ENCODE peak calls at places on chromosome 22, in ten cellular contexts. Z is endodermal cell, C is fibroblast of lung, X is Peyer's patch, Y is body of pancreas, U is GM23338, P is ovary, G is transverse colon, N is mucosa of descending colon, J is left ventricle myocardium inferior. F is an unnamed sample. For H3K36me3, the result is how much of the 10 kb centered on the place peaks cover.

GRCh38 chr22:44261861-44262595 is 50.7 kb downstream of the SHISAL1 start:
- DNase-seq in P (peak), N (no peak), J (peak), G (no peak), Y (no peak), X (no peak), C (peak), U (no peak), Z (peak), F (no peak)

GRCh38 chr22:25169278-25170031 is 30.2 kb upstream of the CRYBB3 start:
- DNase-seq in N (no peak), U (no peak), C (no peak), P (no peak), J (no peak), Y (no peak), Z (no peak), X (no peak), G (no peak), F (no peak)

GRCh38 chr22:50546326-50547230 is 879 bp downstream of the KLHDC7B start:
- DNase-seq in J (no peak), G (no peak), P (no peak), Y (no peak), Z (peak), C (no peak), N (no peak), U (no peak), X (no peak), F (no peak)

GRCh38 chr22:35072939-35073338 is 7.0 kb downstream of the ISX start:
- DNase-seq in J (no peak), U (no peak), N (no peak), Y (no peak), G (no peak), Z (no peak), P (no peak), X (no peak), C (peak), F (no peak)

GRCh38 chr22:40703174-40703573 is 23.9 kb downstream of the MCHR1 start:
- DNase-seq in J (no peak), X (no peak), U (no peak), Y (no peak), C (no peak), G (no peak), P (no peak), N (no peak), Z (no peak), F (no peak)

GRCh38 chr22:23626286-23626975 is 5.7 kb downstream of the DRICH1 start:
- DNase-seq in U (no peak), X (no peak), J (no peak), C (no peak), Z (no peak), Y (no peak), N (no peak), G (no peak), P (no peak), F (no peak)

GRCh38 chr22:26197427-26197826 is 28.2 kb downstream of the SEZ6L start:
- DNase-seq in U (no peak), Z (no peak), N (no peak), J (no peak), P (no peak), G (no peak), Y (no peak), C (no peak), X (no peak), F (no peak)

GRCh38 chr22:50180727-50181521 is 4.8 kb upstream of the TRABD start:
- DNase-seq in Y (peak), N (no peak), X (no peak), C (no peak), G (no peak), U (no peak), P (peak), J (no peak), Z (no peak), F (peak)

GRCh38 chr22:31800065-31800464 is 46.2 kb downstream of the DEPDC5 start:
- DNase-seq in C (peak), P (no peak), Z (no peak), J (no peak), U (peak), Y (no peak), X (no peak), N (no peak), G (no peak), F (no peak)

GRCh38 chr22:49400866-49401598 is 426.6 kb downstream of the BRD1 start:
- DNase-seq in Z (peak), G (no peak), J (no peak), N (no peak), U (no peak), P (no peak), C (no peak), Y (no peak), X (peak), F (no peak)

GRCh38 chr22:41745968-41746367 is 46.7 kb downstream of the MEI1 start:
- DNase-seq in N (no peak), Y (no peak), P (no peak), C (no peak), G (no peak), J (no peak), X (no peak), U (no peak), Z (no peak), F (no peak)

GRCh38 chr22:35637943-35638342 is 10.3 kb upstream of the APOL6 start:
- DNase-seq in C (no peak), N (no peak), Y (no peak), P (no peak), U (no peak), G (no peak), J (no peak), Z (no peak), X (no peak), F (no peak)

GRCh38 chr22:24583972-24584790 is 8.7 kb downstream of the LRRC75B start:
- DNase-seq in Z (peak), G (no peak), C (no peak), Y (no peak), J (no peak), U (peak), X (no peak), N (no peak), P (no peak), F (peak)

GRCh38 chr22:29977107-29977506 is 94.1 kb downstream of the MTMR3 start:
- DNase-seq in N (no peak), U (no peak), G (no peak), J (no peak), X (no peak), P (no peak), Y (no peak), C (no peak), Z (no peak), F (no peak)

GRCh38 chr22:38878001-38878400 is 6.0 kb upstream of the CBX6 start:
- DNase-seq in N (no peak), P (no peak), X (no peak), Z (no peak), C (no peak), J (no peak), U (no peak), G (no peak), Y (no peak), F (no peak)

GRCh38 chr22:38172489-38173155 is 9.0 kb downstream of the PLA2G6 start:
- DNase-seq in C (peak), G (peak), X (no peak), J (peak), U (no peak), Y (peak), P (peak), Z (no peak), N (peak), F (no peak)

GRCh38 chr22:48694296-48694883 is 1133.3 kb downstream of the BRD1 start:
- DNase-seq in G (no peak), U (no peak), N (no peak), C (no peak), P (no peak), Z (no peak), J (no peak), X (no peak), Y (no peak), F (peak)

GRCh38 chr22:20111689-20112622 is 3.9 kb upstream of the RANBP1 start:
- DNase-seq in J (peak), Z (no peak), C (no peak), G (no peak), X (no peak), N (no peak), P (peak), U (no peak), Y (no peak), F (peak)

GRCh38 chr22:33299245-33299956 is 241.2 kb upstream of the SYN3 start:
- DNase-seq in Y (no peak), X (peak), U (no peak), G (no peak), J (no peak), Z (no peak), P (no peak), N (peak), C (no peak), F (no peak)

GRCh38 chr22:25869771-25870170 is 127.8 kb downstream of the MYO18B start:
- DNase-seq in Z (no peak), Y (no peak), C (no peak), N (no peak), P (no peak), G (no peak), X (no peak), J (no peak), U (no peak), F (no peak)

GRCh38 chr22:23075050-23075449 is 4.7 kb downstream of the GNAZ start:
- DNase-seq in Z (no peak), G (no peak), C (no peak), J (peak), P (peak), Y (no peak), X (no peak), U (no peak), N (no peak), F (no peak)

GRCh38 chr22:17501679-17502285 is 61.5 kb upstream of the SLC25A18 start:
- DNase-seq in X (no peak), U (peak), Z (peak), J (no peak), G (peak), P (no peak), Y (peak), C (peak), N (peak), F (no peak)

GRCh38 chr22:44245438-44245837 is 64.7 kb downstream of the PARVG start:
- DNase-seq in X (no peak), U (no peak), J (peak), Z (peak), Y (no peak), N (no peak), C (no peak), G (no peak), P (no peak), F (no peak)

GRCh38 chr22:30574095-30574981 is at the start of gene GAL3ST1:
- DNase-seq in C (no peak), P (no peak), J (no peak), X (no peak), N (peak), G (peak), Y (peak), U (peak), Z (peak), F (no peak)

GRCh38 chr22:32416556-32417085 is 4.6 kb upstream of the RTCB start:
- DNase-seq in G (no peak), Z (no peak), Y (no peak), N (no peak), J (no peak), X (no peak), P (no peak), U (no peak), C (no peak), F (no peak)

GRCh38 chr22:26565181-26565580 is 24.8 kb downstream of the TPST2 start:
- DNase-seq in C (no peak), J (no peak), X (no peak), P (no peak), N (no peak), Y (peak), U (no peak), G (no peak), Z (peak), F (no peak)

GRCh38 chr22:28980326-28980725 is 81.3 kb downstream of the C22orf31 start:
- DNase-seq in P (no peak), G (no peak), U (no peak), Z (no peak), C (no peak), N (no peak), X (no peak), J (no peak), Y (no peak), F (no peak)

GRCh38 chr22:44042822-44043221 is 18.7 kb downstream of the PARVB start:
- DNase-seq in Y (no peak), X (no peak), P (no peak), Z (no peak), J (no peak), G (no peak), U (no peak), C (peak), N (no peak), F (no peak)

GRCh38 chr22:36904260-36904659 is 9.2 kb upstream of the CSF2RB start:
- DNase-seq in G (no peak), Z (no peak), P (no peak), C (no peak), Y (no peak), J (no peak), X (no peak), U (no peak), N (no peak), F (no peak)
- TF ChIP-seq CTCF in G (no peak), Z (peak), P (no peak), C (no peak), Y (no peak), J (no peak), X (no peak), U (peak), N (no peak), F (no peak)

DNA sequence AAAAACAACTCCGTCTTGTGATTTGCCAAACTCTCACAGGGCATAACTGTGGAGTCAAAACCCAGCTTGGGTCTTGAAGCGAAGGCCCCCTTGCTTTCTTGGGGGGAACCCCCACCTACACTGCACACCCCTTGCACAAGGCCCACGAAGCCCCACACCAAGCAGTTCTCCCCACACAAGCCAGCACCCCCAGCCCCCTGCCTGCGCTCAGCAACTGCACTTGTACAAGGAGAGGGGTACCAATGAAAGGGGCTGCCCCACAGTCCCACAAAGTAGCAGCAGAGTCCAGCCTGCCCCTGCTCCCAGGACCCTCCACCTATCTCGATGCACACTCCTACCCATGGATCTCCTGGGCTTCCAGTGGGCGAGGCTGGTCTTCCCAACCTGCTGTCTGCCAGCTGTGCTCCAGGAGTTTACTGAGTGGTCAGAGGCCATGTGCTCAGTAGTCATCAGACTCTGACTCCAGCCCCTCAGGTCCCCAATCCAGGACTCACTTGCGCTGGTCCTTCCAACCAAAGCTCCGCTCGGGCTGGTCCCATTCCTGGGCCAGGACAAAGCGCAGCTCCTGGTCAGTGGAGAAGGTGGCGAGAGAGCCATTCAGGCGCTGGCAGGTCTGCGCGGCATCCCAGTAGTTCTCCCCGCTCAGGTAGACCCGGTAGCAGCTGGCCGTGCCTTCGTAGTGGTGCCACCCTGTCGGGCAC is 57.7 kb downstream of the DGCR2 start:
- DNase-seq in U (no peak), Z (no peak), X (no peak), Y (no peak), P (no peak), G (no peak), J (no peak), N (no peak), C (no peak), F (no peak)
- H3K36me3 ChIP-seq in U (under half), Z (half or more), X (under half), Y (under half), P (under half), G (under half), J (half or more), N (under half), C (under half), F (half or more)

GRCh38 chr22:42990131-42990838 is 24.7 kb downstream of the PACSIN2 start:
- DNase-seq in G (peak), J (no peak), Y (no peak), C (peak), U (peak), Z (peak), P (no peak), X (no peak), N (no peak), F (no peak)
- TF ChIP-seq CTCF in G (peak), J (peak), Y (peak), C (peak), U (no peak), Z (peak), P (no peak), X (no peak), N (no peak), F (no peak)

GRCh38 chr22:46687460-46687859 is 50.6 kb downstream of the CERK start:
- DNase-seq in Z (no peak), X (no peak), P (no peak), C (no peak), G (no peak), Y (no peak), J (no peak), U (no peak), N (no peak), F (no peak)

GRCh38 chr22:46691571-46691970 is 46.5 kb downstream of the CERK start:
- DNase-seq in Z (no peak), P (no peak), N (no peak), X (no peak), Y (no peak), C (no peak), G (no peak), J (no peak), U (no peak), F (peak)

GRCh38 chr22:46687045-46687444 is 51.0 kb downstream of the CERK start:
- DNase-seq in Y (no peak), X (no peak), J (no peak), P (no peak), G (no peak), N (no peak), U (no peak), C (no peak), Z (no peak), F (no peak)

GRCh38 chr22:46688949-46689348 is 49.1 kb downstream of the CERK start:
- DNase-seq in X (no peak), N (peak), J (peak), P (no peak), U (no peak), G (peak), Y (no peak), Z (no peak), C (no peak), F (no peak)

DNA sequence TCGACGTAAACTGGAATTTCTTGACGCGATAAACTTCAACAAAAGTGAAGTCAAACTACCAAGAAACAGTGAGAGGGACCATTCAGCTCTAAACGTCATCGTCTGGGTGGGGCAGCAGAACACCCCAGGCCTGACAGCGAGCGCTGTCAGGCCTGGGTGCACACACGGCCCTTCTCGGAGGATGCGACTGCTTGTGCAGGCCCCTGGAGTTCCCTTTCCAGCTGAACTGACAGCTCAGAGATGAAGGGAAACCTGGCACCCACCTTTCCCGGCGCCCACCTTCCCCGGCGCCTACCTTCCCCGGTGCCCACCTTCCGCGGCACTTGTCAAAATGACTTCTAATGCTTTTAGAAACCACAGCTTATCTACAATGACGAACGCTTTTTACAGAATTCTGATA is 47.9 kb downstream of the CERK start:
- DNase-seq in X (no peak), N (no peak), Z (no peak), U (no peak), C (no peak), P (no peak), Y (no peak), G (no peak), J (peak), F (no peak)
- H3K36me3 ChIP-seq in X (under half), N (under half), Z (half or more), U (under half), C (under half), P (under half), Y (under half), G (under half), J (half or more), F (half or more)

F was measured in left lung.